ENCODE peak calls at places on chromosome 10, in four cellular contexts. H is GM12865, C is A673, R is WERI-Rb-1. P is an unnamed sample.

GRCh38 chr10:103877861-103878260 is 22.5 kb upstream of the SH3PXD2A start:
- DNase-seq in R (no peak), H (no peak), C (no peak), P (no peak)

GRCh38 chr10:73261362-73261995 is 9.0 kb upstream of the MRPS16 start:
- DNase-seq in H (no peak), C (no peak), R (no peak), P (no peak)

GRCh38 chr10:48606530-48607355 is 1.9 kb upstream of the ARHGAP22 start:
- DNase-seq in C (no peak), R (no peak), H (no peak), P (peak)

GRCh38 chr10:3074985-3075600 is 7.7 kb downstream of the PFKP start:
- DNase-seq in H (no peak), C (no peak), R (no peak), P (no peak)

GRCh38 chr10:3538291-3538849 is 246.6 kb downstream of the KLF6 start:
- DNase-seq in H (no peak), C (no peak), R (no peak), P (peak)

GRCh38 chr10:29811751-29812427 is 177.1 kb upstream of the SVIL start:
- DNase-seq in R (no peak), C (peak), H (no peak), P (peak)

GRCh38 chr10:76491216-76491615 is 1059.8 kb downstream of the LRMDA start:
- DNase-seq in C (no peak), H (no peak), R (no peak), P (no peak)

GRCh38 chr10:6227346-6227745 is 24.6 kb downstream of the PFKFB3 start:
- DNase-seq in R (no peak), H (no peak), C (no peak), P (no peak)

GRCh38 chr10:73923935-73924598 is 13.1 kb downstream of the PLAU start:
- DNase-seq in C (no peak), H (no peak), R (no peak), P (peak)

GRCh38 chr10:47409171-47409865 is 25.2 kb upstream of the ZNF488 start:
- DNase-seq in R (no peak), C (no peak), H (no peak), P (no peak)

GRCh38 chr10:71598673-71599072 is 120.9 kb downstream of the C10orf105 start:
- DNase-seq in C (peak), R (no peak), H (no peak), P (peak)

GRCh38 chr10:98263088-98263487 is 4.9 kb downstream of the LOXL4 start:
- DNase-seq in H (no peak), C (no peak), R (no peak), P (no peak)

GRCh38 chr10:98264378-98265065 is 3.5 kb downstream of the LOXL4 start:
- DNase-seq in C (no peak), H (no peak), R (no peak), P (no peak)

GRCh38 chr10:98261436-98262277 is 6.3 kb downstream of the LOXL4 start:
- DNase-seq in C (no peak), H (no peak), R (no peak), P (no peak)

GRCh38 chr10:98260752-98261151 is 7.2 kb downstream of the LOXL4 start:
- DNase-seq in R (no peak), C (no peak), H (no peak), P (no peak)

GRCh38 chr10:98262571-98262970 is 5.4 kb downstream of the LOXL4 start:
- DNase-seq in C (no peak), H (peak), R (peak), P (peak)
- TF ChIP-seq CTCF in C (peak), H (peak), R (peak), P (peak)

DNA sequence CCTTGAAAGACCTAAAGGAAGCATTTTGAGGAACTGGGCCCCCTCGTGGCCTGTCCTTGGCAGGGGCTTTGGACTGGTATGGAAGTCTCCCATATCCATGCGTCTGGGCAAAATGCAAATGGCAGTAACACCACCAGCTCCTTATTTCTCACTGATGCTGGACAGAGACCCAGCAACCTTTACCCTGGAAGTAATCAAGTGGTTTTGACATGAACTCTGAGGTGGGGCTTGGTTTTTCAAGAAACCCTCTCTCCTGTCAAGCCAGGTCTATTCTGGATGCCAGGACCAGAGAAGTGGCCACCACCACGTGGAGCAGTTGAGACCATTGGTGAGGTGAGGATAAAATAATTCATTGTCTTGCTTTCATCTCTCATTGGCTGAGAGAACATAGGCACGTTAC is 84.4 kb downstream of the OTUD1 start:
- DNase-seq in H (no peak), C (no peak), R (no peak), P (no peak)
- TF ChIP-seq CTCF in H (peak), C (no peak), R (no peak), P (no peak)

GRCh38 chr10:119209736-119210355 is 2.5 kb downstream of the GRK5 start:
- DNase-seq in C (no peak), H (no peak), R (no peak), P (peak)
- TF ChIP-seq CTCF in C (peak), H (no peak), R (no peak), P (no peak)

DNA sequence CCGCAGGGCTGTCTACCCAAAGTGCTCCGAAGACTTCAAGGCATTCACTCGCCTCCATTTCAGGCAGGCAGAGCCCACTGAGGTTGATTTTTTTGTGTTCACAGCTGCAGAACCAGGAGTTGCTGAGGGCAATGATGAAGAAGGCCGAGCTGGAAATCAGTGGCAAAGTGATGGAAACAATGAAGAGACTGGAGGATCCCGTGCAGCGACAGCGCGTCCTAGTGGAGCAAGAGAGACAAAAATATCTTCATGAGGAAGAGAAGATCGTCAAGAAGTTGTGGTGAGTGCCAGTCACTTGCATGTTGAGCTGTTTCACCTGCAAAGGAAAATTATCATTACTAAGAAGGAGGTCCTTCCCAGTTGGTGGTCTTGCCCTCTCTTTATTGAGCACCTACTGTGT is 210.5 kb downstream of the ARHGAP21 start:
- DNase-seq in C (peak), H (peak), R (peak), P (peak)
- TF ChIP-seq CTCF in C (peak), H (peak), R (peak), P (peak)

GRCh38 chr10:102422586-102423129 is 2.0 kb downstream of the FBXL15 start:
- DNase-seq in H (peak), C (peak), R (peak), P (peak)
- TF ChIP-seq CTCF in H (peak), C (peak), R (peak), P (peak)

DNA sequence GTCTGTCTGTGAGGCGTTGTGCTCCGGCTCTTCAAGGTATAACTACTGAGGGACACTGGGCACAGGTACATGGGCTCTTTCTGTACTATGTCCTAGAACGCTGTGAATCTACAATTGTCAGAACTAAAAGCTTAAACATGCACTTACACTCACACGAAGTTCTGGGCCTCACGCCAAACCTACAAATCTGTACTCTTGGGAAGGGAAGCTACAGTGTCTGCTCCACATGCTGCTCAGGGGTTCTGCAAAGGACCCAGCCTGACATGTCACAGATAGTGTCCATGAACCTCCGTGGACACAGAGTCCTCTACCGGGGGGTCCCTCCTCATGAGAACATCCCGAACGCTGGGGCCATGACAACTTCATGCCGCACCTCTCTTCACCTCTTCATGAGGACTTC is 268.7 kb downstream of the WDR37 start:
- DNase-seq in H (no peak), R (no peak), C (no peak), P (no peak)
- TF ChIP-seq CTCF in H (no peak), R (no peak), C (no peak), P (no peak)

DNA sequence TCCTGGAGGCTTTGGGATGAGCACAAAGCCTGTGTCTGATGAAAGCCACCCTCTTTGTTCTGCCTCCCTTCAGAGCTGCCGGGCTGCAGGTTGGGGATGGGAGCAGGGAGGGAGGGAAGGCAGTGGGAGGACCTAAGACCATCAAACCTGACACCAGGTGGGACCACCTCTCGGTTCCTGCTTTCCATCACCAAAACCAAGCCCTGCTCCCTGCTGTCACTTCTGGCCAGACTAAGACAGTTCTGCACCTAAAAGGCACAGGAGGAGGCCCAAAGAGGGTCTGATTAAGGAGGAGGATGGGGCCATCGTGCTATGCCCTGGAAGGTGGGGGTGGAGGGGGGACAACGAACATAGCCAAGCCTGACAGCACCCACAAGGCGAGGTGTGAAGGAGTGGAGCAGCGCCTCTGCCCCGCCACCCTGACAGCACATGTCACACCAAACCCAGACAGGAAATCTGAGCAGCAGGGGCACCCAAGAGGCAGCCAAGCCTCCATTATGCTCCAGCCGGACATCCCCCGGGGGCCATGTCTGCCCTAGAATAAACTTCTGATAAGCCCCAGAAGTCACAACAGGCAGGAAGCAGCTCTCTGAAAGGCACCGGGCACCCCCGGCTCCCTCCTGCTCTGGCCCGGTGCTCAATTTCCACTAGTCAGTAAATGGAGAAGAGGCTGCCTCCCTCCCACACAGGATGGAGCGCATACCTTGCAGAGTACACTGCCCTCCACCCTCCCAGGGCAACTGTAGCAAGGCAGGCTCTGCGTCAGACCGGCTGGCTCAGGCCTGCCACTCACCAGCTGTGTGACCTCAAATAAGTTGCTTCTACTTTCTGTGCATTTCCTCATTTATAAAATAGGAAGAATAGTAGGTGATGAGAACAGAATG is 48.9 kb downstream of the DLG5 start:
- DNase-seq in H (peak), C (peak), R (peak), P (peak)
- TF ChIP-seq CTCF in H (no peak), C (peak), R (no peak), P (no peak)

DNA sequence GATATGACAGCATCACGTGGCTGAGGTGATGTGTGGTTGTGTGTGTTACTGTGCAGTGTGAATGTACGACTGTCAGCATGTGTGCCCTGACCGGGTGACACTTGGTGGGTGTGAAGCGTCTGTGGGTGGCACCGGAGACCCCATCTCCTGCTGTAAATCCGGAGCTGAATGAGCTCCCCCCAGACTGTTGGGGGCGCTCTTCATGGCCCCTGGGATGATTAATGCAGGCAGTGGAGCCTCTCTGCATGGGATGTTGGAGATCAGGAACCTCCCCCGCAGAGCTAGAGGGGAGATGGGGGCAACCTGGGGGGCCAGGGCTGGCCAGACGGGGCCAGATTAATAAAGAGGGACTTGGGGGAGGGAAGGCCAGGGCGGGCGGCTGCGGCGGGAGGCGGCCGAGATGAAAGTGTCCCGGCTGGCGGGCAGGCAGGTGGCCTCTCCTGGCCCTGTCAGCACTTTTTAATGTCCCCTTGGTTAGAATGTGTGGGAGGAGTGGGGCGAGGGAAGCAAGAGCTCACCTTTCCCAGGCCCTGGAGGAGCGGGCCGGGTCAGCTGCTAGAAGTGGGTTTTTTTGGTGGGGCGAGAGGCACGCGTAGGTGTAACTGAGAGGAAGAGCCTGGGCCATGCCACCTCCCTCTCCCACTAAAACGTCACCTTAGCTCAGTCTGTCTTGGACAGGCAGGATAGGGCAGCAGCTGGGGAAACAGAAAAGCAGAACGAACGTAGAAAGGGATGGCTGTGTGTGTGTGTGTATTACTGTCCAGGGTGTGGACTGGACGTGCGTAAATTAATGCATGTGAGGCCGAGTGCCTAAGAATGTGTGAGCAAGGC is 34.2 kb downstream of the HIF1AN start:
- DNase-seq in H (no peak), R (peak), C (no peak), P (no peak)
- TF ChIP-seq CTCF in H (no peak), R (peak), C (peak), P (no peak)

P was measured in AG10803.